ENCODE peak calls at places on chromosomes 1 and 21, in seven cellular contexts. One of them, this sample, is unnamed.

GRCh38 chr1:30818568-30819243 is 61.1 kb upstream of the LAPTM5 start:
- DNase-seq in T-cell: no peak
- DNase-seq in AG10803: peak
- DNase-seq in H9: peak
- DNase-seq in AG09309: no peak
- DNase-seq in Calu3: no peak
- DNase-seq in breast epithelium: no peak
- DNase-seq in this sample: no peak

GRCh38 chr1:230191839-230192238 is 124.8 kb downstream of the GALNT2 start:
- DNase-seq in Calu3: no peak
- DNase-seq in AG09309: no peak
- DNase-seq in AG10803: no peak
- DNase-seq in H9: no peak
- DNase-seq in breast epithelium: no peak
- DNase-seq in T-cell: no peak
- DNase-seq in this sample: no peak

GRCh38 chr1:28441674-28442073 is 64.2 kb upstream of the RCC1 start:
- DNase-seq in AG10803: no peak
- DNase-seq in H9: no peak
- DNase-seq in Calu3: no peak
- DNase-seq in T-cell: no peak
- DNase-seq in breast epithelium: no peak
- DNase-seq in AG09309: no peak
- DNase-seq in this sample: no peak

GRCh38 chr1:11504599-11504998 is 25.6 kb downstream of the DISP3 start:
- DNase-seq in Calu3: no peak
- DNase-seq in AG09309: no peak
- DNase-seq in AG10803: no peak
- DNase-seq in breast epithelium: no peak
- DNase-seq in H9: no peak
- DNase-seq in T-cell: no peak
- DNase-seq in this sample: no peak

GRCh38 chr21:18142639-18143038 is 102.0 kb upstream of the CHODL start:
- DNase-seq in Calu3: no peak
- DNase-seq in AG10803: no peak
- DNase-seq in breast epithelium: no peak
- DNase-seq in T-cell: no peak
- DNase-seq in H9: no peak
- DNase-seq in AG09309: no peak
- DNase-seq in this sample: no peak

GRCh38 chr1:19616489-19616888 is 27.6 kb upstream of the NBL1 start:
- DNase-seq in T-cell: no peak
- DNase-seq in breast epithelium: no peak
- DNase-seq in H9: no peak
- DNase-seq in AG10803: peak
- DNase-seq in AG09309: peak
- DNase-seq in Calu3: no peak
- DNase-seq in this sample: no peak

GRCh38 chr1:225454067-225454618 is 26.3 kb upstream of the LBR start:
- DNase-seq in AG09309: no peak
- DNase-seq in breast epithelium: no peak
- DNase-seq in T-cell: no peak
- DNase-seq in H9: no peak
- DNase-seq in Calu3: no peak
- DNase-seq in AG10803: no peak
- DNase-seq in this sample: no peak

GRCh38 chr1:212966619-212967018 is 16.3 kb downstream of the VASH2 start:
- DNase-seq in T-cell: no peak
- DNase-seq in Calu3: no peak
- DNase-seq in AG09309: no peak
- DNase-seq in breast epithelium: no peak
- DNase-seq in AG10803: no peak
- DNase-seq in H9: no peak
- DNase-seq in this sample: no peak

GRCh38 chr1:237873487-237873927 is 17.2 kb downstream of the ZP4 start:
- DNase-seq in breast epithelium: no peak
- DNase-seq in H9: peak
- DNase-seq in T-cell: no peak
- DNase-seq in AG10803: peak
- DNase-seq in Calu3: peak
- DNase-seq in AG09309: peak
- DNase-seq in this sample: no peak

GRCh38 chr21:40680311-40680710 is 166.6 kb downstream of the DSCAM start:
- DNase-seq in Calu3: no peak
- DNase-seq in breast epithelium: no peak
- DNase-seq in H9: no peak
- DNase-seq in AG10803: no peak
- DNase-seq in AG09309: no peak
- DNase-seq in T-cell: no peak
- DNase-seq in this sample: no peak